ENCODE peak calls at places on chromosomes 11 and 22, in ten cellular contexts. N is right lobe of liver; X is kidney; U is B cell; K is sigmoid colon; D is osteocyte; C is upper lobe of left lung; O is CD8-positive, alpha-beta T cell; T is Panc1; E is suprapubic skin. M is an unnamed sample.
A peak's percentile ranks its signal among the peaks of the same experiment; 100 is the strongest.

GRCh38 chr11:113296447-113297205 is 17.8 kb upstream of the TTC12 start:
- DNase-seq in N (no peak), X (no peak), U (no peak), K (no peak), D (no peak), C (no peak), O (no peak), T (no peak), E (no peak), M (no peak)

GRCh38 chr11:47532597-47533213 is 20.2 kb downstream of the CELF1 start:
- DNase-seq in N (no peak), X (no peak), U (no peak), K (no peak), D (no peak), C (no peak), O (no peak), T (no peak), E (no peak), M (no peak)

GRCh38 chr11:3969613-3970012 is 114.1 kb downstream of the STIM1 start:
- DNase-seq in N (no peak), X (no peak), U (no peak), K (no peak), D (no peak), C (no peak), O (no peak), T (no peak), E (no peak), M (no peak)

GRCh38 chr11:78802058-78802633 is 227.5 kb upstream of the NARS2 start:
- DNase-seq in N (no peak), X (no peak), U (no peak), K (no peak), D (no peak), C (peak; percentile 11), O (no peak), T (no peak), E (no peak), M (no peak)

GRCh38 chr11:73359930-73360742 is 16.1 kb upstream of the RELT start:
- DNase-seq in N (no peak), X (no peak), U (peak; percentile 40), K (no peak), D (no peak), C (no peak), O (peak; percentile 40), T (no peak), E (no peak), M (no peak)

GRCh38 chr22:37504964-37505363 is 14.3 kb downstream of the CARD10 start:
- DNase-seq in N (no peak), X (no peak), U (no peak), K (no peak), D (no peak), C (no peak), O (no peak), T (no peak), E (no peak), M (no peak)

GRCh38 chr22:40855104-40855959 is 1.1 kb downstream of the ST13 start:
- DNase-seq in N (no peak), X (no peak), U (no peak), K (no peak), D (no peak), C (no peak), O (no peak), T (no peak), E (peak; percentile 61), M (no peak)

GRCh38 chr11:72012897-72013721 is 14.4 kb downstream of the IL18BP start:
- DNase-seq in N (peak; percentile 70), X (peak; percentile 85), U (no peak), K (peak; percentile 89), D (no peak), C (peak; percentile 84), O (no peak), T (no peak), E (no peak), M (no peak)

GRCh38 chr22:24510694-24511625 is 15.8 kb downstream of the UPB1 start:
- DNase-seq in N (peak; percentile 91), X (peak; percentile 45), U (no peak), K (no peak), D (no peak), C (no peak), O (no peak), T (no peak), E (no peak), M (no peak)

GRCh38 chr22:36512333-36512732 is 5.5 kb upstream of the FOXRED2 start:
- DNase-seq in N (no peak), X (peak; percentile 51), U (no peak), K (no peak), D (no peak), C (no peak), O (no peak), T (no peak), E (no peak), M (no peak)

GRCh38 chr11:61390161-61390560 is 2.2 kb upstream of the TMEM216 start:
- DNase-seq in N (no peak), X (no peak), U (no peak), K (no peak), D (no peak), C (no peak), O (no peak), T (no peak), E (no peak), M (no peak)

GRCh38 chr11:61380914-61381313 is 11.5 kb upstream of the TMEM216 start:
- DNase-seq in N (no peak), X (no peak), U (no peak), K (no peak), D (no peak), C (no peak), O (no peak), T (no peak), E (no peak), M (no peak)

GRCh38 chr11:61378713-61379313 is 13.6 kb upstream of the TMEM216 start:
- DNase-seq in N (no peak), X (no peak), U (no peak), K (peak; percentile 81), D (no peak), C (no peak), O (no peak), T (no peak), E (no peak), M (no peak)

DNA sequence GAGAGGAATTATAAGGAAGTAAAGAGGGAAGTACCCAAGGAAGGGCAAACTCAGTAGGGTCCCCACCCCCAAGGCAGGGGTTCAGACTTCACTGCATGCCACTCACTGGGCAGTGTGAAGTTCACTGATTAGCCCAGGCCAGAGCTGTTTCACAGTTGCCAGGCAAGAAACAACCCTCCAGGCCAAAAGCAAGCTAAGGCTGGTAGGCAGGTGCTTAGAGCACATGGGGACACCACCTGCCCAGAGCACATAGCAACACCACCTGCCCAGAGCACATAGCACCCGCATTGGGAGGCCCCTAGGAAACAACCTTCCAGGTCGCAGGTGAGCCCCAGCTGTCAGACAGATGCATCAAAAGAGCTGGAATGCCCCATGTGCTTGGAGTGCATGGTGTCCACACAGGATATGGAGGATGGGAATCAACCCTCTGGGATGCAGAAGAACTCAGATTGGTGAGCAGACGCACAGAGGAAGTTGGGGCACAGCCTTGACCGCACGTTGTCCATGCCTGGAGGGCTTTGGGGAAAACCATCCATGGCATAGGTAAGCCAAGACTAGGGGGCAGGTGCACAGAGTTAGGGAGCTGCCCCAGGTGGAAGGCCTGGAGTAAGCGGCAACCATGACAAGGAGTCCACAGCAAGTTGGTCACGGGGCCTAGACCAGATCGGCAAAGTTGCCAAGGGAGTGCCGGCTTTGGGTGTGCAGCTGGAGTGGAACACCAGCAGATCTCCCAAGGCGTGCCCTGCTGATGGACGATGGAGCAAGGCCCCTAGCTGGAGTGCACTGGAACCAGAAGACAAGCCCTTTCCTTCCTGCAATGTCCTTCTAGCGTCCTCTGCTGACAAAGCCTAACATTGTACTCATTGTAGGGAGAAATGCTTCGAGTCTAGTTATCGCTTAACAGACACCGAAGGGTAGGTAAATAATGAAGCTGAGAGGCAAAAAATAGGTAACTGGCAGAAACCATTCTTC is 7.8 kb upstream of the TMEM216 start:
- DNase-seq in N (peak; percentile 48), X (no peak), U (no peak), K (no peak), D (no peak), C (no peak), O (no peak), T (no peak), E (no peak), M (no peak)
- TF ChIP-seq CTCF in N (peak; percentile 47), X (peak; percentile 29), U (no peak), K (no peak), D (no peak), C (no peak), O (no peak), T (no peak), E (no peak), M (no peak)

DNA sequence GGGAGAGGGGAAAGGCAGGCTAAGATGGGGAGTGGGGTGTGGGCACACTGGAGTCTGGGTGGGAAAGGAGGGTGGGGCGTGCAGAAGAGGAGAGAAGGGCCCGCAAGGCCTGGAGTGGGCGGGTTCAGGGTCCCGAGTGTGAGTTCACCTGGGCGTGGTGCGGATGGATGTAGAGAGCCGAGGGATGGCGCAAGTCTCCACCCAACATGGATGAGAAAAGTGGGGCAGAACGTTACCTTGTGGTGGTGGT is 364 bp upstream of the ABCC8 start:
- DNase-seq in N (no peak), X (no peak), U (no peak), K (no peak), D (no peak), C (no peak), O (no peak), T (no peak), E (no peak), M (no peak)
- TF ChIP-seq CTCF in N (no peak), X (no peak), U (no peak), K (no peak), D (no peak), C (no peak), O (no peak), T (no peak), E (no peak), M (no peak)

DNA sequence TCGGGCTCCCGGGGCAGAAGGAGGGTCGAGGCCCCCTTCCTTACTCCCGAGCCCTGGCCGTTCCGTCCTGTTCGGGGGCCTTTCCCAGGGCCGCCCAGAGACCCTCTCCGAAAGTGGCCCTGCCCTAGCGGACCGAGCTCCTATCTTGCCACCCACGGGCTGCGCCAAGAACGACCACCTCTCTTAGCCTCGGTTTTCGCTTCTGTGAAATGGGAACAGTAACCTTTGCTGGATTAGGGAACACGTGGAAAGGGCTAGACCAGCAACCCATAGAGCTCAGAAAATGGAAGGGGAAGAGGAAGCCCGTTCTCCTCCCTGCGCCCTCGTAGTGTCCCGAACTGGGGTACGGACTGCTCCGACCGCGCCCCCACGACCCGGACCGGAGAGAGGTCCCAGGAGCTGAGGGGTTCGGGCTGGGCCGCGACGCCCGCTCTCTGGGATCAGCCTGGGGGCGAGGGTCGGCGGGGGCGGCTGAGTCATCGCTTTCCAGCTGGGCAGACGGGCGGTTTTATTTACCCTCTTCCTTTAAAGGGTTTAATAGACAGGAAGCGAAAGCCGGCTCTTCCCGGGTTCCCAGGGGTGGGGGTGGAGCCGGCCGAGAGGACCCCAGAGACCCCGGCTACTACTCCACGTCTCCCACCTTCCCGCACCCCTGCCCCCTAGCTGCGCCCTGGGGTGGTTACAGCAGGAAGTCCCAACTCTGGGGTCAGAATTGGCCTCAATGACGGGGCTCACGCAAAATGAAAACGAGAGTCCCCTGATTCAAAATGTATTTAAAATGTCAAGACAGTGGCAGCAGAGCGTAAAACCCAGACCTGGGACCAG is 872 bp upstream of the PHLDA2 start:
- DNase-seq in N (no peak), X (peak; percentile 83), U (peak; percentile 55), K (peak; percentile 70), D (no peak), C (peak; percentile 91), O (no peak), T (no peak), E (peak; percentile 79), M (no peak)
- TF ChIP-seq CTCF in N (no peak), X (peak; percentile 33), U (peak; percentile 70), K (no peak), D (no peak), C (no peak), O (peak; percentile 46), T (peak; percentile 61), E (peak; percentile 13), M (peak; percentile 47)

GRCh38 chr11:19323502-19323901 is 82.8 kb upstream of the E2F8 start:
- DNase-seq in N (no peak), X (no peak), U (no peak), K (no peak), D (no peak), C (no peak), O (no peak), T (no peak), E (no peak), M (no peak)
- TF ChIP-seq CTCF in N (no peak), X (no peak), U (no peak), K (no peak), D (peak; percentile 22), C (no peak), O (no peak), T (peak; percentile 10), E (no peak), M (no peak)